ENCODE peak calls at places on chromosomes 4 and X, in six cellular contexts. Y, B, A, Z, I and K are unnamed samples.

GRCh38 chr4:113683143-113683542 is 78.4 kb downstream of the CAMK2D start:
- DNase-seq in Y (no peak), B (no peak), A (no peak), Z (no peak), I (no peak), K (no peak)

GRCh38 chr4:76998251-76998901 is 48.8 kb downstream of the SEPTIN11 start:
- DNase-seq in Y (no peak), B (no peak), A (no peak), Z (no peak), I (peak; percentile 75), K (no peak)

GRCh38 chrX:112834016-112834855 is 6.4 kb downstream of the AMOT start:
- DNase-seq in Y (no peak), B (peak; percentile 68), A (no peak), Z (peak; percentile 13), I (peak; percentile 82), K (no peak)

GRCh38 chr4:148926861-148927260 is 484.6 kb upstream of the NR3C2 start:
- DNase-seq in Y (no peak), B (no peak), A (no peak), Z (no peak), I (peak; percentile 56), K (no peak)

GRCh38 chrX:14356401-14356800 is 172.9 kb upstream of the GLRA2 start:
- DNase-seq in Y (no peak), B (no peak), A (no peak), Z (no peak), I (peak; percentile 1), K (no peak)

GRCh38 chr4:92339671-92340070 is 35.9 kb downstream of the GRID2 start:
- DNase-seq in Y (no peak), B (no peak), A (no peak), Z (no peak), I (peak; percentile 4), K (no peak)

GRCh38 chr4:109319684-109320083 is 17.2 kb upstream of the COL25A1 start:
- DNase-seq in Y (no peak), B (no peak), A (no peak), Z (no peak), I (no peak), K (no peak)

GRCh38 chr4:154781126-154781982 is at the start of gene RBM46:
- DNase-seq in Y (no peak), B (no peak), A (no peak), Z (no peak), I (no peak), K (no peak)

GRCh38 chr4:107603430-107603829 is 116.6 kb downstream of the PAPSS1 start:
- DNase-seq in Y (no peak), B (no peak), A (no peak), Z (no peak), I (peak; percentile 64), K (no peak)

GRCh38 chrX:16885628-16886027 is 15.5 kb upstream of the RBBP7 start:
- DNase-seq in Y (no peak), B (no peak), A (no peak), Z (no peak), I (no peak), K (no peak)

GRCh38 chr4:168475745-168476144 is 4.5 kb downstream of the DDX60L start:
- DNase-seq in Y (no peak), B (no peak), A (no peak), Z (no peak), I (peak; percentile 24), K (no peak)

GRCh38 chrX:21985332-21985777 is 44.8 kb downstream of the SMS start:
- DNase-seq in Y (peak; percentile 45), B (peak; percentile 69), A (peak; percentile 7), Z (peak; percentile 39), I (peak; percentile 66), K (peak; percentile 50)

GRCh38 chrX:134821901-134822300 is 163.6 kb upstream of the PLAC1 start:
- DNase-seq in Y (no peak), B (no peak), A (no peak), Z (no peak), I (no peak), K (no peak)

GRCh38 chr4:101419324-101420135 is 72.2 kb upstream of the PPP3CA start:
- DNase-seq in Y (no peak), B (peak; percentile 62), A (no peak), Z (no peak), I (peak; percentile 78), K (no peak)

GRCh38 chr4:44861756-44862155 is 135.4 kb upstream of the GNPDA2 start:
- DNase-seq in Y (no peak), B (no peak), A (no peak), Z (no peak), I (no peak), K (no peak)

GRCh38 chrX:134936542-134936941 is 54.2 kb upstream of the SMIM10 start:
- DNase-seq in Y (no peak), B (no peak), A (no peak), Z (no peak), I (peak; percentile 92), K (no peak)

GRCh38 chrX:65932173-65933084 is 107.5 kb downstream of the VSIG4 start:
- DNase-seq in Y (no peak), B (no peak), A (no peak), Z (no peak), I (no peak), K (no peak)

GRCh38 chrX:37825225-37825842 is 22.0 kb downstream of the DYNLT3 start:
- DNase-seq in Y (peak; percentile 0), B (peak; percentile 35), A (no peak), Z (no peak), I (no peak), K (no peak)

GRCh38 chr4:183989471-183989870 is 84.4 kb downstream of the STOX2 start:
- DNase-seq in Y (no peak), B (no peak), A (no peak), Z (no peak), I (peak; percentile 40), K (no peak)

GRCh38 chr4:185219551-185220344 is 10.3 kb downstream of the SNX25 start:
- DNase-seq in Y (no peak), B (peak; percentile 79), A (no peak), Z (no peak), I (peak; percentile 84), K (no peak)

GRCh38 chr4:932713-933070 is 432 bp downstream of the TMEM175 start:
- DNase-seq in Y (no peak), B (peak; percentile 15), A (no peak), Z (no peak), I (no peak), K (no peak)

GRCh38 chr4:147096667-147097604 is 151.3 kb upstream of the TTC29 start:
- DNase-seq in Y (no peak), B (peak; percentile 46), A (no peak), Z (no peak), I (peak; percentile 38), K (no peak)

GRCh38 chrX:34381241-34381640 is 249.1 kb upstream of the FAM47A start:
- DNase-seq in Y (no peak), B (no peak), A (no peak), Z (no peak), I (no peak), K (no peak)

GRCh38 chr4:3753711-3754412 is 12.3 kb upstream of the ADRA2C start:
- DNase-seq in Y (no peak), B (no peak), A (no peak), Z (no peak), I (no peak), K (no peak)

GRCh38 chrX:88881536-88881935 is 134.5 kb downstream of the CPXCR1 start:
- DNase-seq in Y (no peak), B (no peak), A (no peak), Z (no peak), I (no peak), K (no peak)

GRCh38 chr4:146932111-146932510 is 13.6 kb downstream of the TTC29 start:
- DNase-seq in Y (no peak), B (no peak), A (no peak), Z (no peak), I (peak; percentile 8), K (no peak)